ENCODE peak calls at places on chromosomes 12 and 14, in seven cellular contexts. One of them, this sample, is unnamed.

GRCh38 chr14:69260979-69261605 is 1.1 kb downstream of the GALNT16 start:
- DNase-seq in uterus: peak; percentile 48
- DNase-seq in left ventricle myocardium inferior: peak; percentile 50
- DNase-seq in lower leg skin: no peak
- DNase-seq in HFF-Myc: no peak
- DNase-seq in astrocyte of the cerebellum: no peak
- DNase-seq in hepatocyte: peak; percentile 76
- DNase-seq in this sample: peak; percentile 11

GRCh38 chr14:89233184-89233583 is 183.8 kb downstream of the FOXN3 start:
- DNase-seq in uterus: no peak
- DNase-seq in left ventricle myocardium inferior: no peak
- DNase-seq in lower leg skin: no peak
- DNase-seq in HFF-Myc: no peak
- DNase-seq in astrocyte of the cerebellum: no peak
- DNase-seq in hepatocyte: no peak
- DNase-seq in this sample: no peak

GRCh38 chr12:9037431-9037830 is 48.1 kb downstream of the KLRG1 start:
- DNase-seq in uterus: no peak
- DNase-seq in left ventricle myocardium inferior: no peak
- DNase-seq in lower leg skin: no peak
- DNase-seq in HFF-Myc: no peak
- DNase-seq in astrocyte of the cerebellum: no peak
- DNase-seq in hepatocyte: no peak
- DNase-seq in this sample: no peak

GRCh38 chr14:20631821-20632389 is 9.6 kb downstream of the OR6S1 start:
- DNase-seq in uterus: peak; percentile 67
- DNase-seq in left ventricle myocardium inferior: peak; percentile 71
- DNase-seq in lower leg skin: no peak
- DNase-seq in HFF-Myc: no peak
- DNase-seq in astrocyte of the cerebellum: no peak
- DNase-seq in hepatocyte: peak; percentile 83
- DNase-seq in this sample: peak; percentile 87

GRCh38 chr12:6607751-6608591 is 792 bp upstream of the CHD4 start:
- DNase-seq in uterus: peak; percentile 65
- DNase-seq in left ventricle myocardium inferior: no peak
- DNase-seq in lower leg skin: peak; percentile 61
- DNase-seq in HFF-Myc: peak; percentile 54
- DNase-seq in astrocyte of the cerebellum: no peak
- DNase-seq in hepatocyte: peak; percentile 82
- DNase-seq in this sample: no peak

GRCh38 chr12:4221157-4221556 is 52.4 kb upstream of the CCND2 start:
- DNase-seq in uterus: no peak
- DNase-seq in left ventricle myocardium inferior: no peak
- DNase-seq in lower leg skin: no peak
- DNase-seq in HFF-Myc: no peak
- DNase-seq in astrocyte of the cerebellum: no peak
- DNase-seq in hepatocyte: no peak
- DNase-seq in this sample: no peak

GRCh38 chr12:18580286-18580685 is 157.5 kb downstream of the PLCZ1 start:
- DNase-seq in uterus: no peak
- DNase-seq in left ventricle myocardium inferior: no peak
- DNase-seq in lower leg skin: no peak
- DNase-seq in HFF-Myc: peak; percentile 3
- DNase-seq in astrocyte of the cerebellum: no peak
- DNase-seq in hepatocyte: no peak
- DNase-seq in this sample: no peak

GRCh38 chr14:96104469-96105057 is 65.4 kb downstream of the C14orf132 start:
- DNase-seq in uterus: peak; percentile 85
- DNase-seq in left ventricle myocardium inferior: peak; percentile 56
- DNase-seq in lower leg skin: peak; percentile 83
- DNase-seq in HFF-Myc: peak; percentile 96
- DNase-seq in astrocyte of the cerebellum: peak; percentile 51
- DNase-seq in hepatocyte: peak; percentile 80
- DNase-seq in this sample: peak; percentile 83

GRCh38 chr12:78316150-78316549 is 485.5 kb downstream of the NAV3 start:
- DNase-seq in uterus: no peak
- DNase-seq in left ventricle myocardium inferior: no peak
- DNase-seq in lower leg skin: no peak
- DNase-seq in HFF-Myc: no peak
- DNase-seq in astrocyte of the cerebellum: no peak
- DNase-seq in hepatocyte: no peak
- DNase-seq in this sample: no peak

GRCh38 chr12:54425696-54426095 is 6.6 kb upstream of the ITGA5 start:
- DNase-seq in uterus: no peak
- DNase-seq in left ventricle myocardium inferior: no peak
- DNase-seq in lower leg skin: no peak
- DNase-seq in HFF-Myc: no peak
- DNase-seq in astrocyte of the cerebellum: no peak
- DNase-seq in hepatocyte: no peak
- DNase-seq in this sample: no peak

GRCh38 chr12:67727652-67728295 is 79.2 kb downstream of the DYRK2 start:
- DNase-seq in uterus: no peak
- DNase-seq in left ventricle myocardium inferior: no peak
- DNase-seq in lower leg skin: no peak
- DNase-seq in HFF-Myc: no peak
- DNase-seq in astrocyte of the cerebellum: no peak
- DNase-seq in hepatocyte: no peak
- DNase-seq in this sample: no peak

GRCh38 chr12:62044450-62044849 is 215.8 kb upstream of the USP15 start:
- DNase-seq in uterus: no peak
- DNase-seq in left ventricle myocardium inferior: no peak
- DNase-seq in lower leg skin: no peak
- DNase-seq in HFF-Myc: no peak
- DNase-seq in astrocyte of the cerebellum: no peak
- DNase-seq in hepatocyte: no peak
- DNase-seq in this sample: no peak

GRCh38 chr12:126506426-126507182 is 1441.4 kb downstream of the AACS start:
- DNase-seq in uterus: no peak
- DNase-seq in left ventricle myocardium inferior: no peak
- DNase-seq in lower leg skin: no peak
- DNase-seq in HFF-Myc: no peak
- DNase-seq in astrocyte of the cerebellum: no peak
- DNase-seq in hepatocyte: no peak
- DNase-seq in this sample: no peak

DNA sequence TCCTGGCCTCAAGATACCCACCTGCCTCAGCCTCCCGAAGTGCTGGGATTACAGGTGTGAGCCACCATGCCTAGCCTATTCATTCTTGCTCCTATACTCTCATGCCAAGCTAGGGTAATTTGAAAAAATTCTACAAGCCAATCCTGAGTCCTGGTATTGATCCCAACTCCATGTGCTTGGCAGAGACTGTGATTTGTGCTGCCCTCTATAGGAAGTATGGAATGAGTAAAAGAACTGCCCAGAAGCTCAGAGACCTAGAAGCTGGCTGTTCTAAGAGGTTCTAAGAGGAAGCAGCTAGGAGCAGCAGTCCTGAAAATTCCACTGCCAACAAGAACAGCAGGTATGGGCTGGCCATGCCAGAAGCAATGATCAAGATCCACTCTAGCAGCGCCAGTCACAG is 402.5 kb downstream of the PCNX1 start:
- DNase-seq in uterus: no peak
- DNase-seq in left ventricle myocardium inferior: no peak
- DNase-seq in lower leg skin: no peak
- DNase-seq in HFF-Myc: no peak
- DNase-seq in astrocyte of the cerebellum: no peak
- DNase-seq in hepatocyte: no peak
- DNase-seq in this sample: no peak
- TF ChIP-seq CTCF in uterus: no peak
- TF ChIP-seq CTCF in left ventricle myocardium inferior: no peak
- TF ChIP-seq CTCF in lower leg skin: no peak
- TF ChIP-seq CTCF in HFF-Myc: peak; percentile 23
- TF ChIP-seq CTCF in astrocyte of the cerebellum: no peak
- TF ChIP-seq CTCF in hepatocyte: no peak
- TF ChIP-seq CTCF in this sample: no peak

GRCh38 chr14:93991649-93992048 is 5.5 kb upstream of the CCDC197 start:
- DNase-seq in uterus: no peak
- DNase-seq in left ventricle myocardium inferior: no peak
- DNase-seq in lower leg skin: no peak
- DNase-seq in HFF-Myc: no peak
- DNase-seq in astrocyte of the cerebellum: no peak
- DNase-seq in hepatocyte: no peak
- DNase-seq in this sample: no peak
- H3K4me3 ChIP-seq in uterus: no peak overlapping the region
- H3K4me3 ChIP-seq in left ventricle myocardium inferior: no peak overlapping the region
- H3K4me3 ChIP-seq in lower leg skin: no peak overlapping the region
- H3K4me3 ChIP-seq in HFF-Myc: no peak overlapping the region
- H3K4me3 ChIP-seq in astrocyte of the cerebellum: no peak overlapping the region
- H3K4me3 ChIP-seq in hepatocyte: no peak overlapping the region
- H3K4me3 ChIP-seq in this sample: no peak overlapping the region

GRCh38 chr12:21607701-21608100 is 3.1 kb upstream of the GYS2 start:
- DNase-seq in uterus: no peak
- DNase-seq in left ventricle myocardium inferior: no peak
- DNase-seq in lower leg skin: no peak
- DNase-seq in HFF-Myc: peak; percentile 5
- DNase-seq in astrocyte of the cerebellum: peak; percentile 11
- DNase-seq in hepatocyte: peak; percentile 12
- DNase-seq in this sample: no peak
- TF ChIP-seq CTCF in uterus: peak; percentile 15
- TF ChIP-seq CTCF in left ventricle myocardium inferior: peak; percentile 60
- TF ChIP-seq CTCF in lower leg skin: no peak
- TF ChIP-seq CTCF in HFF-Myc: peak; percentile 11
- TF ChIP-seq CTCF in astrocyte of the cerebellum: peak; percentile 14
- TF ChIP-seq CTCF in hepatocyte: peak; percentile 43
- TF ChIP-seq CTCF in this sample: no peak

GRCh38 chr12:15726029-15726756 is 63.0 kb downstream of the EPS8 start:
- DNase-seq in uterus: no peak
- DNase-seq in left ventricle myocardium inferior: no peak
- DNase-seq in lower leg skin: no peak
- DNase-seq in HFF-Myc: no peak
- DNase-seq in astrocyte of the cerebellum: no peak
- DNase-seq in hepatocyte: no peak
- DNase-seq in this sample: no peak
- H3K4me3 ChIP-seq in uterus: no peak overlapping the region
- H3K4me3 ChIP-seq in left ventricle myocardium inferior: no peak overlapping the region
- H3K4me3 ChIP-seq in lower leg skin: no peak overlapping the region
- H3K4me3 ChIP-seq in HFF-Myc: no peak overlapping the region
- H3K4me3 ChIP-seq in astrocyte of the cerebellum: no peak overlapping the region
- H3K4me3 ChIP-seq in hepatocyte: no peak overlapping the region
- H3K4me3 ChIP-seq in this sample: no peak overlapping the region

DNA sequence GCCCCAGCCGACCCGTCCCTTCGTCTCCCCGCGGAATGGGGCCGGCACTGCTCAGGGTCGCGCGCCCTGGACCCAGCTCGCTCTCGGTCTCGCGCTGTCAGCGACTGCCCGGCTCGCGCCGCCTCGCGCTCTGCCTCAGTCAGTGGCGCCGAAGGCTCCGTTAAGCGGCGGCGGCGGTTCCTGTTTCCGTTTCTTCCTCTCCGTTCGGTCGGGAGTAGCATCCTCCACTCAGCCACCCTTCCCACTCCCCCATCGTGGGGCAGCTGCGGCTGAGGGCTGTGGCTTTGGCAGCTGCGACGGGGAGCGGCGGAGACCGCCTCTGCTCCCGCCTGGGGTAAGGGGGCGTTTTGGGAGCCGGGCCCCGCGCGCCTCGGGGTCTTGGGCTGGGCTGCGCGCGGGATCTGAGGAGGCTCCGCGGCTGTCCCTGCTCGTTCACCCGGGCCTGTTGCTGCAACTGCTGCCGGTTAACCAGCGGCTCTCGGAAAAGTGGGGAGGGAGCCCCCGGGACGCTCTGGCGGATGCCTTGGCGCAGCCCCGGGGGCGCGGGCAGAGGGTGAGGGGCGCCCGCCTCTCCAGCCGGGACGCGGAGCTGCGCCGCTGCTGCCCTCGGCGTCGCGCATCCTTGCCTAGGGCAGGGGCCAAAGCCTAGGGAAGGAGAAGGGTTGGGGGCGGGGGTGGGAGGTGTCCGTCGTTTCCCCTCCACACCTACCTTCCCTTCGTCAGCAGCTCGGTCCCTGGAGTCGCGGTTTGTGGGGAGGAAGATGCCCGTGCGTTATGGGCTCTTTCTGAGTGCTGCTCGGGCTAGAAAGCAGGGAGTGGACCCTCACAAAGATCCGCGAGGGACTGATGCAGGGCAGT is 580 bp downstream of the FUT8 start:
- DNase-seq in uterus: peak; percentile 20
- DNase-seq in left ventricle myocardium inferior: peak; percentile 14
- DNase-seq in lower leg skin: peak; percentile 56
- DNase-seq in HFF-Myc: no peak
- DNase-seq in astrocyte of the cerebellum: peak; percentile 38
- DNase-seq in hepatocyte: peak; percentile 89
- DNase-seq in this sample: no peak
- TF ChIP-seq CTCF in uterus: no peak
- TF ChIP-seq CTCF in left ventricle myocardium inferior: no peak
- TF ChIP-seq CTCF in lower leg skin: no peak
- TF ChIP-seq CTCF in HFF-Myc: no peak
- TF ChIP-seq CTCF in astrocyte of the cerebellum: no peak
- TF ChIP-seq CTCF in hepatocyte: peak; percentile 23
- TF ChIP-seq CTCF in this sample: no peak

GRCh38 chr12:122503783-122504590 is 3.3 kb upstream of the ZCCHC8 start:
- DNase-seq in uterus: no peak
- DNase-seq in left ventricle myocardium inferior: no peak
- DNase-seq in lower leg skin: no peak
- DNase-seq in HFF-Myc: no peak
- DNase-seq in astrocyte of the cerebellum: no peak
- DNase-seq in hepatocyte: no peak
- DNase-seq in this sample: no peak

GRCh38 chr12:122500685-122501488 is at the start of gene ZCCHC8:
- DNase-seq in uterus: peak; percentile 96
- DNase-seq in left ventricle myocardium inferior: peak; percentile 96
- DNase-seq in lower leg skin: peak; percentile 97
- DNase-seq in HFF-Myc: peak; percentile 94
- DNase-seq in astrocyte of the cerebellum: peak; percentile 97
- DNase-seq in hepatocyte: peak; percentile 99
- DNase-seq in this sample: peak; percentile 95

GRCh38 chr12:122499991-122500684 is 594 bp downstream of the ZCCHC8 start:
- DNase-seq in uterus: peak; percentile 47
- DNase-seq in left ventricle myocardium inferior: peak; percentile 51
- DNase-seq in lower leg skin: peak; percentile 43
- DNase-seq in HFF-Myc: no peak
- DNase-seq in astrocyte of the cerebellum: peak; percentile 45
- DNase-seq in hepatocyte: peak; percentile 68
- DNase-seq in this sample: peak; percentile 77

GRCh38 chr12:122503147-122503751 is 2.5 kb upstream of the ZCCHC8 start:
- DNase-seq in uterus: no peak
- DNase-seq in left ventricle myocardium inferior: no peak
- DNase-seq in lower leg skin: no peak
- DNase-seq in HFF-Myc: no peak
- DNase-seq in astrocyte of the cerebellum: no peak
- DNase-seq in hepatocyte: no peak
- DNase-seq in this sample: no peak

GRCh38 chr12:122501489-122501989 is 807 bp upstream of the ZCCHC8 start:
- DNase-seq in uterus: no peak
- DNase-seq in left ventricle myocardium inferior: no peak
- DNase-seq in lower leg skin: no peak
- DNase-seq in HFF-Myc: no peak
- DNase-seq in astrocyte of the cerebellum: no peak
- DNase-seq in hepatocyte: no peak
- DNase-seq in this sample: no peak
- H3K4me3 ChIP-seq in uterus: peak overlapping the region; percentile 80
- H3K4me3 ChIP-seq in left ventricle myocardium inferior: peak overlapping the region; percentile 93
- H3K4me3 ChIP-seq in lower leg skin: no peak overlapping the region
- H3K4me3 ChIP-seq in HFF-Myc: peak overlapping the region; percentile 72
- H3K4me3 ChIP-seq in astrocyte of the cerebellum: peak overlapping the region; percentile 78
- H3K4me3 ChIP-seq in hepatocyte: no peak overlapping the region
- H3K4me3 ChIP-seq in this sample: no peak overlapping the region

DNA sequence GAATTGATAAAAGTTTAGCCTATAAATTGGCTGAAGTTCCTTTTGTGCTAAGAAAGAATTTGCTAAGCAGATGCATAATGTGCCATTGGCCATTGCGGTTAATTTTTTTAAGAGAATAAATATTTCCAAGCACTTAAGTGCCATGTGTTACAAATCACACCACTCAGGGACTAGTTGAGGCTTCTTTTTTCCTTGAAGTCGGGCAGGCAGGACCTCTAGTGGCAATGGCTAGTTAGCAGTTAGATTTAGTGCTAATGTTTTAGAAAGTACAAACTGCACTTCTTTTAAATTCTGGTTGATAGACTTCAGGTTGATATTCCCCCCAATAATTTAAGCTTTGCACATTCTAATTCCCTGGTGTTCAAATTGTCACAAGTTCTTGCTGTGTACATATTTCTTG is 294.3 kb downstream of the APAF1 start:
- DNase-seq in uterus: no peak
- DNase-seq in left ventricle myocardium inferior: no peak
- DNase-seq in lower leg skin: no peak
- DNase-seq in HFF-Myc: peak; percentile 2
- DNase-seq in astrocyte of the cerebellum: peak; percentile 70
- DNase-seq in hepatocyte: peak; percentile 40
- DNase-seq in this sample: peak; percentile 9
- TF ChIP-seq CTCF in uterus: no peak
- TF ChIP-seq CTCF in left ventricle myocardium inferior: peak; percentile 33
- TF ChIP-seq CTCF in lower leg skin: no peak
- TF ChIP-seq CTCF in HFF-Myc: peak; percentile 36
- TF ChIP-seq CTCF in astrocyte of the cerebellum: peak; percentile 85
- TF ChIP-seq CTCF in hepatocyte: peak; percentile 50
- TF ChIP-seq CTCF in this sample: no peak

This sample was measured in pancreas.